ENCODE peak calls at places on chromosomes 12 and 14, in five cellular contexts. E is Peyer's patch, B is WTC11, H is GM13977, A is epithelial cell of esophagus. T is an unnamed sample.

GRCh38 chr12:56119361-56119796 is 1.3 kb downstream of the ZC3H10 start:
- DNase-seq in H (peak; percentile 75), E (peak; percentile 49), A (peak; percentile 87), B (peak; percentile 73), T (peak; percentile 83)

GRCh38 chr14:69685217-69685616 is 73.8 kb downstream of the SUSD6 start:
- DNase-seq in B (no peak), E (no peak), A (peak; percentile 99), H (peak; percentile 31), T (no peak)

GRCh38 chr14:101037021-101037817 is 133.7 kb upstream of the RTL1 start:
- DNase-seq in A (no peak), E (no peak), H (no peak), B (no peak), T (no peak)

GRCh38 chr12:5565933-5566632 is 134.2 kb downstream of the NTF3 start:
- DNase-seq in B (no peak), A (no peak), H (no peak), E (no peak), T (no peak)

GRCh38 chr12:28869197-28869596 is 279.9 kb upstream of the FAR2 start:
- DNase-seq in B (no peak), E (no peak), A (peak; percentile 57), H (no peak), T (no peak)

GRCh38 chr14:50657753-50658152 is 10.4 kb downstream of the SAV1 start:
- DNase-seq in B (no peak), E (no peak), A (no peak), H (no peak), T (no peak)

GRCh38 chr12:91636721-91637120 is 454.1 kb upstream of the DCN start:
- DNase-seq in B (no peak), H (no peak), A (peak; percentile 5), E (no peak), T (no peak)

GRCh38 chr12:81259360-81259759 is 181.5 kb downstream of the ACSS3 start:
- DNase-seq in H (no peak), A (no peak), B (no peak), E (no peak), T (no peak)

GRCh38 chr14:51173863-51174262 is 66.2 kb upstream of the TMX1 start:
- DNase-seq in E (no peak), A (no peak), B (no peak), H (no peak), T (no peak)

GRCh38 chr12:105109465-105110212 is 2.1 kb downstream of the WASHC4 start:
- DNase-seq in E (peak; percentile 66), A (peak; percentile 22), H (no peak), B (no peak), T (peak; percentile 25)

GRCh38 chr14:95472819-95473251 is 43.6 kb downstream of the SYNE3 start:
- DNase-seq in A (no peak), E (no peak), H (no peak), B (no peak), T (no peak)

GRCh38 chr12:110846615-110847566 is at the start of gene CCDC63:
- DNase-seq in A (peak; percentile 47), E (peak; percentile 51), H (peak; percentile 60), B (peak; percentile 77), T (peak; percentile 82)

GRCh38 chr14:68544150-68544892 is 248.5 kb downstream of the ZFP36L1 start:
- DNase-seq in H (no peak), E (no peak), B (no peak), A (peak; percentile 97), T (no peak)

GRCh38 chr12:67927231-67927630 is 62.0 kb upstream of the IFNG-AS1 start:
- DNase-seq in H (no peak), E (no peak), A (no peak), B (no peak), T (no peak)

GRCh38 chr12:69502342-69503081 is 32.3 kb downstream of the FRS2 start:
- DNase-seq in E (no peak), B (no peak), A (peak; percentile 84), H (no peak), T (no peak)

GRCh38 chr14:32201816-32202467 is at the start of gene RNU6-7:
- DNase-seq in E (peak; percentile 33), B (peak; percentile 30), H (no peak), A (peak; percentile 39), T (peak; percentile 11)

GRCh38 chr14:90235179-90235976 is 21.0 kb upstream of the PSMC1 start:
- DNase-seq in B (peak; percentile 89), A (peak; percentile 66), E (peak; percentile 21), H (peak; percentile 80), T (peak; percentile 80)

GRCh38 chr14:30874120-30874998 is at the start of gene COCH:
- DNase-seq in E (peak; percentile 39), H (peak; percentile 88), B (peak; percentile 59), A (no peak), T (peak; percentile 71)

GRCh38 chr12:45458854-45459807 is 243.2 kb downstream of the ANO6 start:
- DNase-seq in H (no peak), B (no peak), A (peak; percentile 6), E (no peak), T (no peak)

GRCh38 chr14:24984846-24985589 is 64.9 kb downstream of the STXBP6 start:
- DNase-seq in A (no peak), H (no peak), E (no peak), B (no peak), T (no peak)

GRCh38 chr12:78118036-78118435 is 287.3 kb downstream of the NAV3 start:
- DNase-seq in B (peak; percentile 45), E (no peak), H (no peak), A (no peak), T (peak; percentile 18)

GRCh38 chr14:29842228-29842627 is 85.4 kb downstream of the PRKD1 start:
- DNase-seq in B (no peak), E (no peak), A (no peak), H (no peak), T (no peak)

GRCh38 chr12:88958153-88958552 is 377.9 kb upstream of the KITLG start:
- DNase-seq in E (no peak), B (no peak), A (no peak), H (no peak), T (no peak)

GRCh38 chr12:12349711-12350665 is at the start of gene MANSC1:
- DNase-seq in B (peak; percentile 71), H (peak; percentile 40), A (peak; percentile 58), E (peak; percentile 47), T (peak; percentile 73)

GRCh38 chr12:69059465-69060457 is 126.8 kb upstream of the CPM start:
- DNase-seq in H (no peak), A (peak; percentile 96), B (no peak), E (no peak), T (peak; percentile 19)

GRCh38 chr14:23567186-23568020 is at the start of gene AP1G2:
- DNase-seq in E (peak; percentile 92), A (peak; percentile 91), B (peak; percentile 88), H (peak; percentile 90), T (peak; percentile 91)

GRCh38 chr14:70183991-70184390 is 4.8 kb downstream of the SLC8A3 start:
- DNase-seq in B (no peak), E (no peak), A (no peak), H (peak; percentile 47), T (no peak)

GRCh38 chr12:63917864-63918742 is 73.6 kb downstream of the SRGAP1 start:
- DNase-seq in E (no peak), H (no peak), A (peak; percentile 97), B (no peak), T (peak; percentile 63)

GRCh38 chr12:68538722-68539614 is 71.7 kb upstream of the RAP1B start:
- DNase-seq in H (peak; percentile 31), E (peak; percentile 43), A (no peak), B (peak; percentile 51), T (no peak)

GRCh38 chr14:69985456-69985855 is 106.2 kb downstream of the SMOC1 start:
- DNase-seq in B (no peak), A (peak; percentile 82), H (no peak), E (no peak), T (no peak)

DNA sequence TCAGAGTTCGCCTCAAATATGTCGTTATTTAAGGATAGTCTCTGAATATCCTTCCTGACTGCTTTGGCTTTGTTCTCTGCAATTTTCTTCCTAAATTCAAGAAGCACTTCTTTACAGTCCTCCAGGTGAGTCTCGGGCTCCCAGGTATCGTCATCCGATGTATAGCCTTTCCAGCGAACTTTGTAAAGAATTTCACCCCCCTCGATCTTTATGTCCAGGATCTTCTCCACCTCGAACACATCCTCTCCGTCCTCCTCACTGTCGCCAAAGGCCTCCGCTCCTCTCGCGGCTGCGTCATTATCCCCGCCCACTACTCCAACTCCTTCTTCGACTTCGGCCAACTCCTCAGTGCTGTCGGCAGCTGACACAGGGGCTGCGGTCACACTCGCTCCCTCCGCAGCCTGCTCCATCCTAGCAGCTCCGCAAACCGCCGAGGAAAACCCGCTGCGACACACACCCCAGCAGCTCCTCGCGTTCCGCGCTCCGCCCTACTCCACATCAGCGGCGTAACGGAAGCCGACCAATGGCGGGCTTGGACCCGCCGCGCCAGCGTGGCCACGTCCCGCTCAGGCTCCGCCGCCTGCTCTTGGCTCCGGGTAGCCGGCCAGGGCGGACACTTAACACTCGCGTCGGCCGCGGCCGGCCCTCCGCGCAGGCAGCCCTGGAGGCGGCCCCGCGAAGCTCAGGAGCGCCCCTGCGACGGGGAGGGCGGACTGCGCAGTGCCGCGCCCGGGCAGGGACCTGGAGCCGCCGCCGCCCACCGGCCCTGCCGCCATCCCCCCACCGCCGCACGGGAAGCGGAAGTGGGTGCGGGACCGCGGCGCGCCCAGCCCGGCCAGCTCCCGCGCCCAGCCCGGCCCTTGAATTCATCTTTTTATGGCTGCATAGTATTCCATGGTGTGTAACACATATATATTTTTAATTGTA is 4.1 kb downstream of the CD163L1 start:
- DNase-seq in H (no peak), A (peak; percentile 65), E (no peak), B (peak; percentile 84), T (no peak)
- TF ChIP-seq CTCF in H (no peak), A (no peak), E (peak; percentile 9), B (no peak), T (no peak)

GRCh38 chr14:75430526-75430925 is 2.7 kb downstream of the JDP2 start:
- DNase-seq in B (no peak), E (no peak), H (no peak), A (no peak), T (no peak)
- TF ChIP-seq CTCF in B (no peak), E (peak; percentile 8), H (no peak), A (no peak), T (no peak)

GRCh38 chr12:108237272-108237671 is 101.8 kb downstream of the CMKLR1 start:
- DNase-seq in E (no peak), A (no peak), H (no peak), B (peak; percentile 46), T (no peak)
- TF ChIP-seq CTCF in E (no peak), A (no peak), H (peak; percentile 11), B (peak; percentile 32), T (no peak)

DNA sequence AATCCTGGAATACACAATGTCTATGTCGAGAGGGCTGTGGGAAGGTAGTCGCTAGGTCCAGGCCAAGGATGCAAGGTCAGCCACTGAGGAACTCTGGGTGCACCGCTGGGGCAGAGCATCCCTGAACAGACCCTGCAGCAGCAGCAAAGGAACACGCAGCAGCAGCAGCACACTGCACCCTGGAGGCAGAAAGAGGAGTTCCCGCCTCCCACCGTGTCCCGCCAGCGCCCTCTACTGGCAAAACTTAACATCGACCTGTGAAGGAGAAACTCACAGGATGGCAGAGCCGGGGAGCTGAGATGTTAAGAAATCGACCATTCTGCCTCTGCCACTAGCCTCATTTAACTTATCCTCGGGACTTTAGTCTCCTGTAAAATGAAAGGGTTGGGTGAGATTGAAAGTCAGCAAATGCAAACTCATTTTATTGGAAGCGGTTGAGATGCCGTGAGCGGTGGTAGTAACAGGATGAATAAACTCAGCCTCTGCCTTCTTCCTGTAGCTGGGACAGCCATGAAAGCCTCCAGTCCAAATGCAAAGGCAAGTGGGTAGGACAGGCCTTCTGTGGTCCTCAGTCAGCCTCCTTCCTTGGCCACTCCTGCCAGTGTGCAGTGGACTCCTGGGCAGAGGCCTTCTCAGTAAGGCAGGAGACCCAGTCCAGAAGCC is 45.6 kb downstream of the STAB2 start:
- DNase-seq in E (no peak), B (peak; percentile 93), A (peak; percentile 81), H (peak; percentile 85), T (peak; percentile 74)
- TF ChIP-seq CTCF in E (peak; percentile 79), B (peak; percentile 99), A (peak; percentile 98), H (peak; percentile 100), T (peak; percentile 84)

T was measured in Calu3.